ENCODE peak calls at places on chromosomes 7 and 10, in four cellular contexts. G, X, E and K are unnamed samples.
A peak's percentile ranks its signal among the peaks of the same experiment; 100 is the strongest.

GRCh38 chr10:97163141-97163540 is 22.6 kb downstream of the SLIT1 start:
- DNase-seq in G (no peak), E (no peak), X (no peak), K (no peak)

GRCh38 chr10:13724484-13724883 is 137.7 kb downstream of the PRPF18 start:
- DNase-seq in X (no peak), G (peak; percentile 36), E (no peak), K (no peak)

GRCh38 chr10:105681051-105681450 is 1040.0 kb downstream of the SORCS3 start:
- DNase-seq in X (no peak), G (peak; percentile 19), E (no peak), K (no peak)

GRCh38 chr7:158270856-158271413 is 316.7 kb downstream of the PTPRN2 start:
- DNase-seq in E (peak; percentile 10), X (no peak), G (no peak), K (no peak)

GRCh38 chr10:108095932-108096925 is 931.7 kb upstream of the SORCS1 start:
- DNase-seq in X (no peak), E (no peak), G (no peak), K (no peak)

GRCh38 chr10:7192831-7193348 is 217.9 kb downstream of the SFMBT2 start:
- DNase-seq in G (no peak), E (no peak), X (no peak), K (no peak)

GRCh38 chr7:142718314-142718713 is 31.0 kb upstream of the PRSS1 start:
- DNase-seq in E (no peak), X (no peak), G (no peak), K (no peak)

GRCh38 chr7:95213809-95214492 is 110.4 kb downstream of the PON1 start:
- DNase-seq in G (peak; percentile 97), X (no peak), E (no peak), K (no peak)

GRCh38 chr10:118324140-118324539 is 18.0 kb downstream of the FAM204A start:
- DNase-seq in X (no peak), G (no peak), E (no peak), K (no peak)

GRCh38 chr10:93462881-93463280 is 19.3 kb downstream of the MYOF start:
- DNase-seq in X (no peak), E (peak; percentile 60), G (peak; percentile 76), K (no peak)

GRCh38 chr10:594584-595270 is 94.7 kb downstream of the DIP2C start:
- DNase-seq in X (no peak), E (no peak), G (no peak), K (no peak)

GRCh38 chr10:34985823-34986222 is 104.3 kb downstream of the CUL2 start:
- DNase-seq in X (peak; percentile 74), G (no peak), E (peak; percentile 44), K (no peak)

GRCh38 chr10:69391158-69391557 is 25.6 kb downstream of the TACR2 start:
- DNase-seq in X (no peak), G (no peak), E (no peak), K (no peak)

GRCh38 chr7:17934612-17935247 is 5.6 kb downstream of the SNX13 start:
- DNase-seq in X (no peak), G (no peak), E (no peak), K (no peak)

GRCh38 chr7:112889268-112889667 is 99.1 kb upstream of the TMEM168 start:
- DNase-seq in G (no peak), X (no peak), E (no peak), K (no peak)

GRCh38 chr7:112888781-112889180 is 98.6 kb upstream of the TMEM168 start:
- DNase-seq in E (no peak), X (no peak), G (no peak), K (no peak)

GRCh38 chr7:112889834-112890438 is 99.7 kb upstream of the TMEM168 start:
- DNase-seq in G (no peak), E (no peak), X (no peak), K (no peak)

GRCh38 chr7:112891698-112892097 is 101.5 kb upstream of the TMEM168 start:
- DNase-seq in E (no peak), G (no peak), X (no peak), K (no peak)

DNA sequence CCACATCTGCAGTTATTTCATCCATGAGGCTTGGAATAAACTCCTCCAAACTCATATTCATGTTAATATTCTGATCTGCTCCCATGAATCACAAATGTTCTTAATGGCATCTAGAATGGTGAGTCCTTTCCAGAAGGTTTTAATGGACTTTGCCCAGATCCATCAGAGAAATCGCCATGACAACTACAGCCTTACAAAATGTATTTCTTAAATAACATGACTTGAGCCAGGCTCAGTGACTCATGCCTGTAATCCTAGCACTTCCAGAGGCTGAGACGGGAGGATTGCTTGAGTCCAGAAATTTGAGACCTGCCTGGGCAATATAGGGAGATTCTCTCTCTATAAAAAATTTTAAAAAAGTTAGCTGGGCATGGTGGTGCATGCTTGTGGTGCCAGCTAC is 102.1 kb upstream of the TMEM168 start:
- DNase-seq in E (no peak), G (peak; percentile 46), X (no peak), K (no peak)
- H3K27ac ChIP-seq in E (no peak overlapping the region), G (no peak overlapping the region), X (no peak overlapping the region), K (no peak overlapping the region)

GRCh38 chr10:76514891-76515290 is 1083.5 kb downstream of the LRMDA start:
- DNase-seq in G (no peak), E (no peak), X (no peak), K (no peak)

GRCh38 chr10:76504823-76505222 is 1073.4 kb downstream of the LRMDA start:
- DNase-seq in G (no peak), X (no peak), E (no peak), K (no peak)

DNA sequence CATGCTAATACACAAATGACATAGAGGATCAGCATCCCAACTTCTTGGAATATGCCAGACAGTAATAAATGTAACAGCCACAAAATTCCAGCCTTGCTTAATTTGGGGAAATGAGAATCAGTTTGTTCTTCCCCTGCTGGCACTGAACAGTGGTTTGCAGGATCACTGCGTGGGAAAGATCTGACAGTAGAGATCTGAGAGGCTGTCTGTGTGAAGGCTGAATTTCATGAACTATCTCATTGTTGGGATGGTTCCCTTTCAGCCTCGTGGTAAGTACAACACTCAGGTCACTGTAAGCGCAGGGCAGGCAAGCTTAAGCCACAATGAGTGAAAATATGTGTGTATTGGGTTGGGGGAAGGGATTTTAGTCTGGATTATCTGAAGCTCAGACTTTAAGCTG is 1078.1 kb downstream of the LRMDA start:
- DNase-seq in E (no peak), G (peak; percentile 73), X (peak; percentile 2), K (no peak)
- TF ChIP-seq CTCF in E (no peak), G (no peak), X (no peak), K (no peak)

DNA sequence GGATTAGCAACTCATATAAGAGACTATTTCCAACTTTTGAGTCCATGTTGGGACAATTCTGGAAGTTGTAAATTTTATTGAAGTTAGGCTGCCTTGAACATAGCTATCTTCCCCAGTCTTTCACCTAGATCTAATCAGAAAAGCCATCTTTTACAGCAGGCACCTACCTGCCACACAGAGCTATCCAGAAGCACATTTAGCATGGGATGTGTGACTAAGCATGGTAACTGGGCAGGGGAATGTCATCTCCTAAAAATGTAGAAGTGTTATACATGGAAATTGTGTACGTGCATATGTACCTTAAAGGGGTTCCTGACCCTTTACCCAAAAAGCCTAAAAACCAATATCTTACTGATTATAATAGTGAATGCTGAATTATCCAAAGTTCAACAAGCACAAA is 76.1 kb downstream of the SORBS1 start:
- DNase-seq in X (no peak), G (peak; percentile 41), E (no peak), K (no peak)
- H3K27ac ChIP-seq in X (no peak overlapping the region), G (no peak overlapping the region), E (no peak overlapping the region), K (no peak overlapping the region)

DNA sequence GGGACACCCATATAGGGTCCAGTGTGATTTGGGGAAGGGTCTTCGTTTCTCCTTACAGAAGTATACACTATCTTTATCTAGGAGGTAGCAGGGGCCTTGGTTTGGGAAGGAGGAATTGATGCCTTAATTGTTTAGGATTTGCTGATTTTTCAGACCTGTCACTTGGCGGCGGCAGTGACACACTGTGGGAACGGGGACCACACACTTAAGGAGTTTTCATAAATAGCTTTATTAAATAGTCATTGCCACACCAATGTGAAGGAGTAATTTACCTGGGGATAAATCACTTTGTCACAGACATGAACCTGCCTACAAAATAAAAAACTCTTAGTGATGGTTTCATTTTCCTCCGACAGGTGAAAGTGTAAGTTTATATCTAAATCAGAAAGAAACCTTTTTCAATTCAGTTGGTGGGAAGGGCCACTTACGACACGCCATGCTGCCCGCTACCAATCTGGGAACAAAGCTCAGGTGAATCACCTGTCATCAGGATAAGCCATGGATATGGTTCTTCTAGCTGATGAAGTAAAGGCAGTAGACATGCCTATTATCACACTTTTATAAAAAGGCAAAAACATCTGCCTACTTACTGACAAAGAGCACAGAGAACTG is 12.3 kb upstream of the ENO4 start:
- DNase-seq in E (peak; percentile 56), G (no peak), X (no peak), K (no peak)
- TF ChIP-seq CTCF in E (peak; percentile 63), G (no peak), X (peak; percentile 62), K (no peak)

GRCh38 chr7:98130959-98131358 is 24.3 kb downstream of the LMTK2 start:
- DNase-seq in E (no peak), X (no peak), G (no peak), K (no peak)
- H3K27ac ChIP-seq in E (no peak overlapping the region), X (no peak overlapping the region), G (no peak overlapping the region), K (no peak overlapping the region)

DNA sequence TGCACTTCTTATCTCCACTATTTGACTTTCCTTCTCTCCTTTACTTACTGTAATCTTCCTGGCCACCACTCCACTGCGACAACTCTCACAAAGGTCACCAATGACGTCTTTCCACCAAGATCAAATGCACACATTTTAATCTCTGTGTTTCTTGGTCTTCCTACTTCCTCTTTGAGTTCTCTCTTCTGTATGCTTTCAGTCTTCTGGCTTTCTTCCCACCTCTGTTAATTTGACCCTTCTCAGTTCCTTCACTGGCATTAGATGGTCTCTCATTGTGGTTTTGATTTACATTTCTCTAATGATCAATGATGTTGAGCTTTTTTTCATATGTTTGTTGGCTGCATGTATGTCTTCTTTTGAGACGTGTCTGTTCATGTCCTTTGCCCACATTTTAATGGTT is 31.9 kb downstream of the FAM107B start:
- DNase-seq in G (no peak), E (no peak), X (peak; percentile 6), K (no peak)
- TF ChIP-seq CTCF in G (no peak), E (no peak), X (no peak), K (no peak)

DNA sequence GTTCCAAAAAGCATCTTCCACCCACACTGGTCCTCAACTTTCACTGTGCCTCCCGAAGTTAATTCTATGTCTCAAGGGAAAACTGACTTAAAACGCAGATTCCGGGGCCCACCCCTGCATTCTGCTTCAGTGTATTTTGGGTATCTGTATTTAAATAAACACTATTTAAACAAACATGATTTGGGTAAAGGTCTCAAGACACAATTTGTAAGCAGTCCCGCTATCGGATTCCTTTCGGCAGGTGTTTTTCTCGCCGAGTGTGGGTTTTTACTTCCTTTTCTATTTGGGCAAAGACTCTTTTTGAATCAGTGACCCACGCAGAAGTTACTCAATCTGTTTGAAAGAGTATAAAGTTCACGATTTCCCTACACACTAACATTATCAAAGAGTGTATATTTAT is 1.2 kb downstream of the PDIA4 start:
- DNase-seq in G (no peak), E (peak; percentile 55), X (no peak), K (no peak)
- H3K27ac ChIP-seq in G (peak overlapping the region; percentile 61), E (peak overlapping the region; percentile 98), X (no peak overlapping the region), K (peak overlapping the region; percentile 74)